ENCODE peak calls at places on chromosomes 5 and 9, in six cellular contexts. E, H, I, R, G and K are unnamed samples.

GRCh38 chr9:15416880-15417279 is 5.8 kb upstream of the SNAPC3 start:
- DNase-seq in E (peak; percentile 42), H (peak; percentile 69), I (peak; percentile 65), R (no peak), G (peak; percentile 81), K (no peak)

GRCh38 chr5:8663374-8663773 is 794.4 kb downstream of the MTRR start:
- DNase-seq in E (no peak), H (no peak), I (no peak), R (no peak), G (no peak), K (no peak)

GRCh38 chr5:88732181-88732633 is 150.8 kb downstream of the MEF2C start:
- DNase-seq in E (no peak), H (no peak), I (no peak), R (peak; percentile 94), G (no peak), K (peak; percentile 71)

GRCh38 chr9:122158202-122158601 is 1.4 kb downstream of the NDUFA8 start:
- DNase-seq in E (peak; percentile 69), H (peak; percentile 21), I (peak; percentile 43), R (no peak), G (peak; percentile 81), K (no peak)

GRCh38 chr9:33157960-33158359 is 9.2 kb downstream of the B4GALT1 start:
- DNase-seq in E (no peak), H (no peak), I (no peak), R (no peak), G (peak; percentile 55), K (no peak)

GRCh38 chr9:7185612-7186011 is 427.8 kb downstream of the KDM4C start:
- DNase-seq in E (peak; percentile 79), H (no peak), I (peak; percentile 90), R (no peak), G (peak; percentile 99), K (no peak)

GRCh38 chr5:125311743-125312142 is 565.3 kb upstream of the ZNF608 start:
- DNase-seq in E (no peak), H (no peak), I (peak; percentile 94), R (no peak), G (no peak), K (no peak)

GRCh38 chr5:15600035-15600434 is 100.1 kb downstream of the FBXL7 start:
- DNase-seq in E (no peak), H (no peak), I (no peak), R (no peak), G (peak; percentile 35), K (no peak)

GRCh38 chr5:129135633-129136032 is 41.1 kb downstream of the ISOC1 start:
- DNase-seq in E (peak; percentile 38), H (no peak), I (no peak), R (no peak), G (peak; percentile 74), K (no peak)

GRCh38 chr5:15585128-15585527 is 85.1 kb downstream of the FBXL7 start:
- DNase-seq in E (no peak), H (no peak), I (peak; percentile 25), R (no peak), G (no peak), K (no peak)

GRCh38 chr5:76325876-76326491 is 77.1 kb upstream of the IQGAP2 start:
- DNase-seq in E (no peak), H (peak; percentile 61), I (no peak), R (no peak), G (no peak), K (no peak)

GRCh38 chr9:87546704-87547103 is 49.0 kb downstream of the DAPK1 start:
- DNase-seq in E (no peak), H (no peak), I (no peak), R (no peak), G (no peak), K (no peak)

GRCh38 chr5:115947260-115947659 is 15.0 kb upstream of the LVRN start:
- DNase-seq in E (no peak), H (no peak), I (peak; percentile 76), R (no peak), G (no peak), K (no peak)

GRCh38 chr9:2302606-2303005 is 287.5 kb downstream of the SMARCA2 start:
- DNase-seq in E (no peak), H (no peak), I (no peak), R (no peak), G (no peak), K (no peak)

GRCh38 chr5:179906795-179907569 is 715 bp downstream of the TBC1D9B start:
- DNase-seq in E (peak; percentile 56), H (peak; percentile 54), I (peak; percentile 7), R (no peak), G (no peak), K (peak; percentile 82)

GRCh38 chr5:172802013-172802584 is 31.1 kb upstream of the DUSP1 start:
- DNase-seq in E (no peak), H (no peak), I (no peak), R (no peak), G (no peak), K (no peak)

GRCh38 chr9:77588319-77588937 is 59.7 kb downstream of the GNA14 start:
- DNase-seq in E (no peak), H (no peak), I (peak; percentile 89), R (no peak), G (peak; percentile 95), K (no peak)

GRCh38 chr9:77589046-77589795 is 58.9 kb downstream of the GNA14 start:
- DNase-seq in E (no peak), H (peak; percentile 83), I (no peak), R (no peak), G (peak; percentile 53), K (no peak)

GRCh38 chr9:77587036-77587435 is 61.1 kb downstream of the GNA14 start:
- DNase-seq in E (no peak), H (no peak), I (no peak), R (no peak), G (no peak), K (no peak)

GRCh38 chr9:77586591-77586990 is 61.5 kb downstream of the GNA14 start:
- DNase-seq in E (no peak), H (no peak), I (no peak), R (no peak), G (no peak), K (no peak)

DNA sequence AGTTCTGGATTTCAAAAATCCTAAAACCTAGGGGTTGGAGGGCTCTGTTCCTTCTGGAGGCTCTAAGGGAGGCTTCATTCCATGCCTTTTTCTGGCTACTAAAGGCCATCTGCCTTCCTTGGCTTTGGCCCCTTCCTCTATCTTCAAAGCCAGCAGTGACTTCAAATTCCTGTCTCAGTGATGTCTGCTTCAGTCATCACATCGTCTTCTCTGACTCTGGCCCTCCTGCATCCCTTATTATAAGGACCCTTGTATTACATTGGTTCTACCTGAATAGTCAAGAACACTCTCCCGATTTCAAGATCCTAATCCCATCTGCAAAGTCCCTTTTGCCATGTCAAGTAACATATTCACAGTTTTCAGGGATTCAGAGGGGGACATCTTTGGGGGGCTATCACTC is 60.3 kb downstream of the GNA14 start:
- DNase-seq in E (no peak), H (no peak), I (no peak), R (no peak), G (peak; percentile 64), K (no peak)
- H3K9ac ChIP-seq in E (no peak overlapping the region), H (no peak overlapping the region), I (no peak overlapping the region), R (no peak overlapping the region), G (no peak overlapping the region), K (no peak overlapping the region)

GRCh38 chr5:146647656-146648199 is 131.7 kb upstream of the GPR151 start:
- DNase-seq in E (no peak), H (no peak), I (no peak), R (no peak), G (peak; percentile 33), K (no peak)
- H3K27ac ChIP-seq in E (no peak overlapping the region), H (no peak overlapping the region), I (no peak overlapping the region), R (no peak overlapping the region), G (no peak overlapping the region), K (no peak overlapping the region)

DNA sequence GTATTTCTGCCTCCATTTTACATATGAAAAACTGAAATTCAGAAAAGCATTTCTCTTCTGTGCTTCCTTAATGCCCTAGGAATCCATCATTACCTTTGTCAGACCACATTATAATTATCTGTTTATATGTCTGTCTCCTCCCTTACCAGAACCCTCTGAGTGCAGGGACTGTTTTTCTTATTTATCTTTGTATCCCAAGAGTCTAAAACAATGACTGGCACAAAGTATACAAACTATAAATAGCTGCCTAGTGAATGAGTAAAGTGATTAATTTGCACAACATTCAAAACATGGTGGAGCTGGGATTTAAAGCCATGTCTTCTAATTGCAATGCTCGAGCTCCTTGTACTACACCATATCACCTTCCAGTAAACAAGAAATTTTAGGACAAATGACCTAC is 49.3 kb upstream of the HK3 start:
- DNase-seq in E (no peak), H (no peak), I (no peak), R (no peak), G (no peak), K (no peak)
- H3K4me1 ChIP-seq in E (peaks cover 7% of the 10 kb centered on the region), H (no peaks in the 10 kb centered on the region), I (peaks cover 2% of the 10 kb centered on the region), R (no peaks in the 10 kb centered on the region), G (no peaks in the 10 kb centered on the region), K (no peaks in the 10 kb centered on the region)

GRCh38 chr9:19028835-19029451 is 4.1 kb downstream of the SAXO1 start:
- DNase-seq in E (peak; percentile 61), H (peak; percentile 62), I (peak; percentile 75), R (no peak), G (peak; percentile 74), K (no peak)

GRCh38 chr9:19032411-19032810 is 598 bp downstream of the SAXO1 start:
- DNase-seq in E (no peak), H (no peak), I (no peak), R (no peak), G (no peak), K (no peak)

GRCh38 chr9:19027825-19028224 is 5.2 kb downstream of the SAXO1 start:
- DNase-seq in E (no peak), H (no peak), I (no peak), R (no peak), G (no peak), K (peak; percentile 56)

GRCh38 chr9:19033015-19033414 is at the start of gene SAXO1:
- DNase-seq in E (no peak), H (no peak), I (no peak), R (no peak), G (no peak), K (no peak)

DNA sequence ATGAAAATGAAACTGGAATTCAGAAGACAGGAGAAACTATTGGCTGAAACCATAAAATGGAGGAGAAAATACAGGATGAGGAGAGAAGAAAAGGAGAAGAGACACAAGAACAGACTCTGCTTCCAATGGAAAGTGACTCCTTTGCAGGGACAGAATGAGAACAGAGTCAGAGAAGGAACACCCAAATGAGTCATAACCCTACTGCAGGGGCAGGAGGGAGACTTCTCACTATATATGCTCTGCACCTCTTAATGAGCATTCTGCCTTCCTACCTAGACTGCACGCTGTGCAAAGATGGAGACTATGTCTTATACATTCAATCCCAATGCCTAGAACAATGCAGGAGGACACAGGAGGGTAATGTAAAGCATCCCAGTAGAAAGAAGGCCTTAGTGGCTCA is 2.1 kb downstream of the SAXO1 start:
- DNase-seq in E (no peak), H (no peak), I (peak; percentile 13), R (no peak), G (no peak), K (no peak)
- H3K9ac ChIP-seq in E (no peak overlapping the region), H (no peak overlapping the region), I (no peak overlapping the region), R (no peak overlapping the region), G (no peak overlapping the region), K (no peak overlapping the region)

DNA sequence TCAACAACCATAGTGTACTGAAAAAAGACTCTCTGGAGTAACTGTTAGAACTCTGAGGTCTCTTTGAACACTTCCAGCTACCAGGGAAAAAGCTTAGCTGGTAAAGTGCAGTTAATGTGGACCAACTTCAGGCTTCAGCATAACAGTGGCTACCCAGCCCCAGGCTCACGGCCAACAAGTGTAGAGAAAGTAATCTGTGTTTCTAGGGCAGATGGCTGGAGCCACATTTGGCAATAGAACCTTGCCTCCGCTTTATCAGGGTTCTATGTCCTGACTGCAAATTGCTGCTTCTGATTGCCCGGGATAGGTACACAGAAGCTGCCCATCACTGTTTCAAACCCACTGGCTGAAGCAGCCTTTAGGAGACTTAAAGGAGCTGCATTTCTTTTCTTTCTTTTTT is 76.0 kb upstream of the SIMC1 start:
- DNase-seq in E (no peak), H (no peak), I (no peak), R (no peak), G (no peak), K (no peak)
- H3K27ac ChIP-seq in E (no peak overlapping the region), H (no peak overlapping the region), I (no peak overlapping the region), R (no peak overlapping the region), G (no peak overlapping the region), K (no peak overlapping the region)